ENCODE peak calls at places on chromosome 9, in six cellular contexts. R is left lung, A is neural progenitor cell, C is pancreas, J is psoas muscle, F is A673. N is an unnamed sample. For H3K4me1 and H3K36me3, the result is how much of the 10 kb centered on the place peaks cover.

GRCh38 chr9:101468116-101468515 is 32.5 kb upstream of the ALDOB start:
- DNase-seq in C (no peak), R (no peak), A (no peak), F (no peak), J (no peak), N (no peak)

GRCh38 chr9:133115604-133116345 is 5.3 kb downstream of the RALGDS start:
- DNase-seq in A (no peak), J (peak), C (peak), R (peak), F (peak), N (no peak)

GRCh38 chr9:6506571-6506970 is 93.6 kb downstream of the UHRF2 start:
- DNase-seq in C (no peak), A (no peak), J (no peak), R (no peak), F (no peak), N (no peak)

GRCh38 chr9:123353984-123354591 is 1.9 kb upstream of the CRB2 start:
- DNase-seq in C (peak), F (peak), J (peak), R (peak), A (peak), N (peak)

GRCh38 chr9:92189782-92190535 is 74.7 kb upstream of the SPTLC1 start:
- DNase-seq in C (no peak), J (no peak), F (no peak), A (peak), R (peak), N (no peak)

GRCh38 chr9:137761032-137761431 is 116.5 kb upstream of the CACNA1B start:
- DNase-seq in A (no peak), C (no peak), J (no peak), R (no peak), F (peak), N (peak)

GRCh38 chr9:87874320-87874655 is 8.4 kb upstream of the SPATA31E1 start:
- DNase-seq in R (no peak), A (no peak), F (no peak), J (no peak), C (no peak), N (no peak)

GRCh38 chr9:36924071-36924470 is 110.0 kb downstream of the PAX5 start:
- DNase-seq in A (no peak), C (no peak), J (no peak), R (no peak), F (peak), N (no peak)

GRCh38 chr9:13412323-13412722 is 132.8 kb upstream of the MPDZ start:
- DNase-seq in C (no peak), R (no peak), F (no peak), A (no peak), J (no peak), N (no peak)

GRCh38 chr9:91825422-91825821 is 124.6 kb downstream of the ROR2 start:
- DNase-seq in F (no peak), A (no peak), C (no peak), R (no peak), J (no peak), N (no peak)

GRCh38 chr9:123938401-123938800 is 8.5 kb upstream of the DENND1A start:
- DNase-seq in R (no peak), C (no peak), J (no peak), F (no peak), A (no peak), N (no peak)

GRCh38 chr9:100221538-100221937 is 122.5 kb downstream of the INVS start:
- DNase-seq in J (no peak), C (no peak), F (no peak), R (no peak), A (no peak), N (no peak)

GRCh38 chr9:130732131-130732530 is 38.6 kb downstream of the EXOSC2 start:
- DNase-seq in R (no peak), A (no peak), J (no peak), C (no peak), F (peak), N (no peak)

GRCh38 chr9:70402213-70402612 is 12.2 kb downstream of the KLF9 start:
- DNase-seq in C (no peak), R (no peak), J (no peak), F (no peak), A (no peak), N (no peak)

GRCh38 chr9:128919409-128919808 is 1.4 kb upstream of the PHYHD1 start:
- DNase-seq in F (no peak), A (no peak), J (no peak), C (peak), R (no peak), N (no peak)
- H3K4me1 ChIP-seq in F (under half), A (under half), J (under half), C (under half), R (half or more), N (under half)

DNA sequence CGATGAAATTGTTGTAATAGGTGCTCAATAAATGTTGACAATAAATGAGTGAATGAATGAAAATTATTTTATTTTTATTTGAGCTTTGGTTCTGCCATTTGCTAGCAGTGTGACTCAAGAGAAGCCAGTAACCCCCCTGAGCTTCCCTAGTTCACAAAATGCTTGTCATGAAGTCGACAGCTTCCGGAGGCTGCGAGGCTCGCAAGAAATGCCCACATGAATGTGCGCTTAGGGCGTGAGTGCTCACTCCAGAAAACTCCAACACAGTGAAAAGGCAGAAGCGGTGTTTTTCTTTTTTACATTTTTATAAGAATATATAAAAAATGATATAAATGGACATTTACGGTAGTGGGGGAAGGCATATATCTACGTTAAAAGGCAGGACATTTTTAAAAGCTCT is 26.5 kb downstream of the CDKN2A start:
- DNase-seq in A (peak), R (no peak), J (no peak), C (no peak), F (no peak), N (no peak)
- H3K36me3 ChIP-seq in A (under half), R (under half), J (under half), C (under half), F (under half), N (under half)

GRCh38 chr9:17905356-17906203 is 326.7 kb downstream of the SH3GL2 start:
- DNase-seq in F (no peak), C (no peak), R (no peak), J (no peak), A (peak), N (no peak)
- H3K27ac ChIP-seq in F (no peak), C (no peak), R (no peak), J (no peak), A (no peak), N (peak)

DNA sequence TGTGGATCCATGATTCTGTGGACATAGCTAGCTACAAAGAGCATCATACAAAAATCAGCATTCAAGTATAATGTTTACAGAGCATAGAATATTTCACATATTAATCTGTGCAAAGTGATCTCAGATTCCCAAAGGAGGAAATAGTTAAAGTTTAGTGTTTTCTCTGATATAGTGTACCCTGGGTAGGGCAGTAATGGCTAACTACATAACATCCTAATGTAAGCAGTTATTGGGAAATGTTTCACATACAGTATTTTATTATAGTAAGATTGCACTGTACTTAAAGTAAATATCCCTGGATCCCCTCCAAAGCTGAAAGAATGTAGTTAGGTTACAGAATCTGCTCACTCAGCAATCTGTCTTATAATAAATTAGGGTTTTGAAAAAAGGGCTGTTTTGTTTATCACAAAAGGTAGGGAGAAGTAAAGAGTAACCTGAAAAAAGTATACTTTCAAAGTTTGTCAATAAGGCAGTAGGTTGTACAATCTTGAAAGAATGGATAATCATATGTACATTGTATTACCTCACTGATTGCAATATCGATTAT is 52.5 kb upstream of the SMARCA2 start:
- DNase-seq in C (no peak), A (no peak), J (no peak), F (no peak), R (no peak), N (no peak)
- H3K4me1 ChIP-seq in C (under half), A (under half), J (under half), F (under half), R (under half), N (under half)

N was measured in Peyer's patch.